ENCODE peak calls at places on chromosome 15, in six cellular contexts. C, N, M, F, J and G are unnamed samples.

GRCh38 chr15:49678655-49679054 is 57.8 kb downstream of the DTWD1 start:
- DNase-seq in C (no peak), M (no peak), F (no peak), J (no peak), N (no peak), G (no peak)

GRCh38 chr15:25332306-25332705 is 106.5 kb downstream of the UBE3A start:
- DNase-seq in N (no peak), C (no peak), J (no peak), M (no peak), F (no peak), G (no peak)

GRCh38 chr15:49438970-49439631 is 16.1 kb downstream of the FGF7 start:
- DNase-seq in M (no peak), N (no peak), F (no peak), C (no peak), J (no peak), G (no peak)

GRCh38 chr15:74158855-74159650 is 14.5 kb upstream of the ISLR start:
- DNase-seq in C (no peak), M (no peak), F (no peak), N (no peak), J (no peak), G (no peak)

GRCh38 chr15:70036585-70037343 is 61.0 kb downstream of the TLE3 start:
- DNase-seq in J (no peak), N (no peak), F (no peak), M (no peak), C (no peak), G (peak; percentile 97)

GRCh38 chr15:100995471-100996430 is 76.6 kb downstream of the LRRK1 start:
- DNase-seq in M (no peak), N (no peak), J (no peak), C (no peak), F (no peak), G (no peak)

GRCh38 chr15:88835119-88835518 is 31.9 kb downstream of the ACAN start:
- DNase-seq in F (no peak), C (no peak), M (no peak), N (peak; percentile 10), J (no peak), G (no peak)

GRCh38 chr15:62241135-62241770 is 76.2 kb upstream of the C2CD4B start:
- DNase-seq in J (peak; percentile 16), F (peak; percentile 5), N (no peak), C (peak; percentile 85), M (peak; percentile 81), G (peak; percentile 75)

GRCh38 chr15:70559223-70559823 is 204.0 kb downstream of the UACA start:
- DNase-seq in C (peak; percentile 18), N (peak; percentile 44), F (no peak), M (no peak), J (peak; percentile 71), G (no peak)

GRCh38 chr15:25694823-25695312 is 168.3 kb downstream of the ATP10A start:
- DNase-seq in C (no peak), N (no peak), M (no peak), J (no peak), F (no peak), G (no peak)

GRCh38 chr15:63121382-63122001 is at the start of gene LACTB:
- DNase-seq in N (peak; percentile 89), F (peak; percentile 83), J (peak; percentile 92), M (peak; percentile 88), C (peak; percentile 93), G (peak; percentile 88)

GRCh38 chr15:39125904-39126303 is 455.0 kb upstream of the THBS1 start:
- DNase-seq in F (peak; percentile 36), M (peak; percentile 54), N (peak; percentile 68), J (peak; percentile 66), C (peak; percentile 53), G (peak; percentile 50)

GRCh38 chr15:59349715-59350420 is 22.8 kb downstream of the MYO1E start:
- DNase-seq in F (no peak), J (peak; percentile 96), C (no peak), N (peak; percentile 94), M (no peak), G (peak; percentile 83)

GRCh38 chr15:84942456-84942855 is 39.2 kb upstream of the PDE8A start:
- DNase-seq in J (no peak), F (no peak), N (no peak), C (no peak), M (no peak), G (no peak)

GRCh38 chr15:72242775-72243370 is 11.9 kb upstream of the PKM start:
- DNase-seq in N (no peak), M (no peak), F (no peak), C (no peak), J (no peak), G (no peak)

GRCh38 chr15:61115679-61116078 is 113.4 kb downstream of the RORA start:
- DNase-seq in C (no peak), M (no peak), J (no peak), N (peak; percentile 3), F (no peak), G (no peak)

GRCh38 chr15:94029495-94029894 is 201.9 kb upstream of the MCTP2 start:
- DNase-seq in F (no peak), J (peak; percentile 10), M (no peak), N (peak; percentile 39), C (no peak), G (peak; percentile 97)

GRCh38 chr15:84968301-84968700 is 13.4 kb upstream of the PDE8A start:
- DNase-seq in J (no peak), N (no peak), M (no peak), C (no peak), F (no peak), G (no peak)

GRCh38 chr15:99907698-99908097 is 174.5 kb upstream of the LYSMD4 start:
- DNase-seq in J (no peak), N (no peak), C (no peak), M (no peak), F (no peak), G (no peak)

GRCh38 chr15:68491415-68492106 is 59.6 kb upstream of the ITGA11 start:
- DNase-seq in F (no peak), C (no peak), M (no peak), N (no peak), J (no peak), G (no peak)

GRCh38 chr15:52658955-52659354 is 20.2 kb downstream of the ATOSA start:
- DNase-seq in J (no peak), M (no peak), F (no peak), C (no peak), N (no peak), G (no peak)

GRCh38 chr15:85316244-85316934 is 64.0 kb upstream of the AKAP13 start:
- DNase-seq in F (no peak), N (peak; percentile 53), J (peak; percentile 91), M (peak; percentile 22), C (no peak), G (no peak)

GRCh38 chr15:49620174-49620573 is 444 bp downstream of the FAM227B start:
- DNase-seq in J (peak; percentile 50), M (no peak), F (no peak), C (no peak), N (peak; percentile 33), G (peak; percentile 38)

GRCh38 chr15:36449662-36450145 is 129.7 kb upstream of the CDIN1 start:
- DNase-seq in M (no peak), J (no peak), C (no peak), N (peak; percentile 35), F (no peak), G (no peak)

GRCh38 chr15:44535509-44536297 is 1.2 kb upstream of the EIF3J start:
- DNase-seq in M (peak; percentile 44), J (no peak), C (peak; percentile 41), N (no peak), F (no peak), G (no peak)

GRCh38 chr15:45573961-45574629 is 13.1 kb upstream of the BLOC1S6 start:
- DNase-seq in N (no peak), M (peak; percentile 94), F (peak; percentile 54), J (peak; percentile 40), C (peak; percentile 91), G (peak; percentile 39)

GRCh38 chr15:77069521-77070121 is 1.3 kb downstream of the TSPAN3 start:
- DNase-seq in N (no peak), F (no peak), J (peak; percentile 32), C (no peak), M (no peak), G (no peak)

GRCh38 chr15:56460947-56461346 is 4.0 kb downstream of the MNS1 start:
- DNase-seq in F (no peak), N (no peak), J (no peak), C (no peak), M (no peak), G (no peak)
- H4K91ac ChIP-seq in F (no peak overlapping the region), N (no peak overlapping the region), J (no peak overlapping the region), C (no peak overlapping the region), M (no peak overlapping the region), G (no peak overlapping the region)

DNA sequence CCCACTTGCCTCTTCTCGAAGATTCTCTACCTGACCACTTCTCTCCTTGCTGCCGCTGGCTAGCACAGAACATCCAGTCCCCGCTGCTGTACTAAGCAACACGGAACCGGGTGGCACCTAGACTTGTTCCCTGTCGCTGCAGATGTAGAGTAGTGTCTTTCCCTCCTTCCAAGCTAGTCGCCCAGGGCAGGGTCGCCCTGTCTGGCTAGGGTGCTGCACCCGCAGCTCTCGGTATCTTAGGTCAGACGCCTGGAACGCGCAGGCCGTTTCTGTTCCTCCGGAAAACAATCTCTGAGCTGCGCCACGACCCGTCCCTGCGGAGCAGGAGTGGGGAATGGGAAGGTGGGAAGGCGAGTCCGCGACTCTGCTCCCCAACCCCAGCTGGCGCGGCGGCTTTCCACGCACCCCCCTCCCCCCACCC is 758 bp upstream of the SNX33 start:
- DNase-seq in N (no peak), J (no peak), C (peak; percentile 45), F (no peak), M (peak; percentile 61), G (peak; percentile 68)
- H3K23ac ChIP-seq in N (peak overlapping the region; percentile 99), J (no peak overlapping the region), C (no peak overlapping the region), F (peak overlapping the region; percentile 62), M (no peak overlapping the region), G (no peak overlapping the region)

GRCh38 chr15:58159827-58160386 is 21.7 kb downstream of the AQP9 start:
- DNase-seq in C (no peak), J (no peak), M (no peak), F (no peak), N (no peak), G (no peak)

GRCh38 chr15:58161436-58161835 is 23.3 kb downstream of the AQP9 start:
- DNase-seq in N (no peak), C (no peak), F (no peak), J (no peak), M (no peak), G (no peak)

GRCh38 chr15:58167095-58167591 is 29.0 kb downstream of the AQP9 start:
- DNase-seq in N (no peak), F (no peak), M (no peak), C (no peak), J (no peak), G (no peak)

GRCh38 chr15:58169934-58170333 is 31.8 kb downstream of the AQP9 start:
- DNase-seq in C (no peak), N (no peak), F (no peak), J (no peak), M (no peak), G (no peak)

DNA sequence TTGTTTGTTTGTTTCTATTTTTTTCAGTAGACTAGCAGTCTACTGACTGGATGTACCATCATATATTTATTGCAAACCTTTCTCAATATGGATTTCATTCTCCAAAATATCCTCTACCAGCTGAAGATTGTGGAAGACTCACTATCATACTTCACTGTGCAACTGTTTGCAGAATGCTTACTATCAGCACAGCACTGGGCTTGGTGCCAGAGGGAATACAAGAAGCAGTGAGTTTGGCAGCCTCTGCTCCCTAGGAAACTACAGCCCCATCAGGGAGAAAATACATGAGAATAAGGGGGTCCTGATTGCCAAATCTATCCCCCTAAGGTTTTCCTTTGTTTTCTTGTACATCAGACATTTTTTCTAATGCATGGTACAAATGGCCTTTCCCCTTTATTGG is 27.5 kb downstream of the AQP9 start:
- DNase-seq in N (peak; percentile 9), C (no peak), M (no peak), F (no peak), J (no peak), G (no peak)
- H4K91ac ChIP-seq in N (no peak overlapping the region), C (no peak overlapping the region), M (no peak overlapping the region), F (no peak overlapping the region), J (no peak overlapping the region), G (no peak overlapping the region)

GRCh38 chr15:75905231-75905630 is 1.6 kb downstream of the FBXO22 start:
- DNase-seq in F (no peak), N (no peak), M (no peak), J (no peak), C (no peak), G (no peak)
- H3K23ac ChIP-seq in F (no peak overlapping the region), N (peak overlapping the region; percentile 48), M (no peak overlapping the region), J (no peak overlapping the region), C (no peak overlapping the region), G (no peak overlapping the region)